ENCODE peak calls at places on chromosomes 13 and 19, in eight cellular contexts. One of them, this sample, is unnamed.

GRCh38 chr19:29364224-29364726 is 151.3 kb upstream of the UQCRFS1 start:
- DNase-seq in NCI-H1436: no peak
- DNase-seq in AG04450: no peak
- DNase-seq in iPS DF 19.7: no peak
- DNase-seq in body of pancreas: no peak
- DNase-seq in AG20443: no peak
- DNase-seq in GM19239: no peak
- DNase-seq in stimulated activated CD8-positive, alpha-beta memory T cell treated with anti-CD3 and anti-CD28 coated beads, Interleukin-15, amount 100 ng/mL, for 24 hours: no peak
- DNase-seq in this sample: no peak

GRCh38 chr13:71485913-71486312 is 381.1 kb downstream of the DACH1 start:
- DNase-seq in NCI-H1436: no peak
- DNase-seq in AG04450: no peak
- DNase-seq in iPS DF 19.7: no peak
- DNase-seq in body of pancreas: no peak
- DNase-seq in AG20443: no peak
- DNase-seq in GM19239: no peak
- DNase-seq in stimulated activated CD8-positive, alpha-beta memory T cell treated with anti-CD3 and anti-CD28 coated beads, Interleukin-15, amount 100 ng/mL, for 24 hours: no peak
- DNase-seq in this sample: no peak

GRCh38 chr13:21058361-21058760 is 3.0 kb downstream of the LATS2 start:
- DNase-seq in NCI-H1436: no peak
- DNase-seq in AG04450: no peak
- DNase-seq in iPS DF 19.7: no peak
- DNase-seq in body of pancreas: no peak
- DNase-seq in AG20443: no peak
- DNase-seq in GM19239: no peak
- DNase-seq in stimulated activated CD8-positive, alpha-beta memory T cell treated with anti-CD3 and anti-CD28 coated beads, Interleukin-15, amount 100 ng/mL, for 24 hours: no peak
- DNase-seq in this sample: peak

GRCh38 chr13:107138468-107138867 is 570.5 kb upstream of the ARGLU1 start:
- DNase-seq in NCI-H1436: no peak
- DNase-seq in AG04450: no peak
- DNase-seq in iPS DF 19.7: no peak
- DNase-seq in body of pancreas: no peak
- DNase-seq in AG20443: peak
- DNase-seq in GM19239: no peak
- DNase-seq in stimulated activated CD8-positive, alpha-beta memory T cell treated with anti-CD3 and anti-CD28 coated beads, Interleukin-15, amount 100 ng/mL, for 24 hours: no peak
- DNase-seq in this sample: no peak

GRCh38 chr13:35818577-35819165 is 312.5 kb downstream of the DCLK1 start:
- DNase-seq in NCI-H1436: peak
- DNase-seq in AG04450: no peak
- DNase-seq in iPS DF 19.7: no peak
- DNase-seq in body of pancreas: no peak
- DNase-seq in AG20443: peak
- DNase-seq in GM19239: peak
- DNase-seq in stimulated activated CD8-positive, alpha-beta memory T cell treated with anti-CD3 and anti-CD28 coated beads, Interleukin-15, amount 100 ng/mL, for 24 hours: no peak
- DNase-seq in this sample: peak

GRCh38 chr13:44212633-44213387 is 160.8 kb upstream of the SERP2 start:
- DNase-seq in NCI-H1436: no peak
- DNase-seq in AG04450: peak
- DNase-seq in iPS DF 19.7: no peak
- DNase-seq in body of pancreas: no peak
- DNase-seq in AG20443: peak
- DNase-seq in GM19239: no peak
- DNase-seq in stimulated activated CD8-positive, alpha-beta memory T cell treated with anti-CD3 and anti-CD28 coated beads, Interleukin-15, amount 100 ng/mL, for 24 hours: no peak
- DNase-seq in this sample: no peak

GRCh38 chr19:15454371-15454800 is 4.6 kb upstream of the WIZ start:
- DNase-seq in NCI-H1436: no peak
- DNase-seq in AG04450: no peak
- DNase-seq in iPS DF 19.7: no peak
- DNase-seq in body of pancreas: peak
- DNase-seq in AG20443: no peak
- DNase-seq in GM19239: no peak
- DNase-seq in stimulated activated CD8-positive, alpha-beta memory T cell treated with anti-CD3 and anti-CD28 coated beads, Interleukin-15, amount 100 ng/mL, for 24 hours: no peak
- DNase-seq in this sample: no peak

GRCh38 chr19:4474504-4475136 is 2.5 kb downstream of the HDGFL2 start:
- DNase-seq in NCI-H1436: peak
- DNase-seq in AG04450: no peak
- DNase-seq in iPS DF 19.7: peak
- DNase-seq in body of pancreas: no peak
- DNase-seq in AG20443: peak
- DNase-seq in GM19239: peak
- DNase-seq in stimulated activated CD8-positive, alpha-beta memory T cell treated with anti-CD3 and anti-CD28 coated beads, Interleukin-15, amount 100 ng/mL, for 24 hours: no peak
- DNase-seq in this sample: peak

GRCh38 chr13:28609936-28610335 is 49.0 kb upstream of the POMP start:
- DNase-seq in NCI-H1436: no peak
- DNase-seq in AG04450: peak
- DNase-seq in iPS DF 19.7: no peak
- DNase-seq in body of pancreas: no peak
- DNase-seq in AG20443: no peak
- DNase-seq in GM19239: no peak
- DNase-seq in stimulated activated CD8-positive, alpha-beta memory T cell treated with anti-CD3 and anti-CD28 coated beads, Interleukin-15, amount 100 ng/mL, for 24 hours: no peak
- DNase-seq in this sample: no peak

GRCh38 chr13:51679616-51680015 is 95.4 kb downstream of the WDFY2 start:
- DNase-seq in NCI-H1436: no peak
- DNase-seq in AG04450: no peak
- DNase-seq in iPS DF 19.7: no peak
- DNase-seq in body of pancreas: no peak
- DNase-seq in AG20443: no peak
- DNase-seq in GM19239: no peak
- DNase-seq in stimulated activated CD8-positive, alpha-beta memory T cell treated with anti-CD3 and anti-CD28 coated beads, Interleukin-15, amount 100 ng/mL, for 24 hours: no peak
- DNase-seq in this sample: no peak

GRCh38 chr19:5686326-5686646 is 3.8 kb upstream of the RPL36 start:
- DNase-seq in NCI-H1436: no peak
- DNase-seq in AG04450: no peak
- DNase-seq in iPS DF 19.7: no peak
- DNase-seq in body of pancreas: no peak
- DNase-seq in AG20443: no peak
- DNase-seq in GM19239: no peak
- DNase-seq in stimulated activated CD8-positive, alpha-beta memory T cell treated with anti-CD3 and anti-CD28 coated beads, Interleukin-15, amount 100 ng/mL, for 24 hours: no peak
- DNase-seq in this sample: no peak

GRCh38 chr13:112755331-112755730 is 65.5 kb downstream of the ATP11A start:
- DNase-seq in NCI-H1436: no peak
- DNase-seq in AG04450: no peak
- DNase-seq in iPS DF 19.7: no peak
- DNase-seq in body of pancreas: no peak
- DNase-seq in AG20443: no peak
- DNase-seq in GM19239: no peak
- DNase-seq in stimulated activated CD8-positive, alpha-beta memory T cell treated with anti-CD3 and anti-CD28 coated beads, Interleukin-15, amount 100 ng/mL, for 24 hours: no peak
- DNase-seq in this sample: no peak

GRCh38 chr13:98478134-98479129 is 98.5 kb downstream of the STK24 start:
- DNase-seq in NCI-H1436: no peak
- DNase-seq in AG04450: no peak
- DNase-seq in iPS DF 19.7: no peak
- DNase-seq in body of pancreas: no peak
- DNase-seq in AG20443: peak
- DNase-seq in GM19239: peak
- DNase-seq in stimulated activated CD8-positive, alpha-beta memory T cell treated with anti-CD3 and anti-CD28 coated beads, Interleukin-15, amount 100 ng/mL, for 24 hours: no peak
- DNase-seq in this sample: no peak

GRCh38 chr19:50198431-50199253 is 4.8 kb upstream of the MYH14 start:
- DNase-seq in NCI-H1436: no peak
- DNase-seq in AG04450: no peak
- DNase-seq in iPS DF 19.7: no peak
- DNase-seq in body of pancreas: no peak
- DNase-seq in AG20443: no peak
- DNase-seq in GM19239: no peak
- DNase-seq in stimulated activated CD8-positive, alpha-beta memory T cell treated with anti-CD3 and anti-CD28 coated beads, Interleukin-15, amount 100 ng/mL, for 24 hours: no peak
- DNase-seq in this sample: peak

This sample was measured in dermis microvascular lymphatic vessel endothelial cell.